ENCODE peak calls at places on chromosomes 13 and 19, in ten cellular contexts. C, K, U, R, N, O, E, Y, M and A are unnamed samples.

GRCh38 chr19:19637523-19638251 is 5.8 kb downstream of the GMIP start:
- DNase-seq in C (no peak), K (no peak), U (no peak), R (no peak), N (no peak), O (no peak), E (no peak), Y (no peak), M (no peak), A (no peak)

GRCh38 chr19:6564393-6564792 is 26.6 kb downstream of the CD70 start:
- DNase-seq in C (no peak), K (no peak), U (no peak), R (no peak), N (no peak), O (no peak), E (peak; percentile 20), Y (no peak), M (peak; percentile 11), A (no peak)

GRCh38 chr13:30806784-30807183 is 71.4 kb downstream of the ALOX5AP start:
- DNase-seq in C (no peak), K (no peak), U (no peak), R (no peak), N (no peak), O (no peak), E (peak; percentile 72), Y (no peak), M (peak; percentile 76), A (no peak)

GRCh38 chr13:105937451-105937850 is 598.0 kb downstream of the EFNB2 start:
- DNase-seq in C (no peak), K (peak; percentile 85), U (no peak), R (no peak), N (no peak), O (no peak), E (peak; percentile 20), Y (no peak), M (no peak), A (no peak)

GRCh38 chr19:49968279-49968922 is 7.4 kb upstream of the SIGLEC11 start:
- DNase-seq in C (no peak), K (no peak), U (no peak), R (no peak), N (no peak), O (no peak), E (no peak), Y (no peak), M (no peak), A (no peak)

GRCh38 chr13:72820156-72820897 is 38.4 kb downstream of the PIBF1 start:
- DNase-seq in C (peak; percentile 63), K (no peak), U (no peak), R (no peak), N (no peak), O (no peak), E (peak; percentile 33), Y (no peak), M (peak; percentile 63), A (peak; percentile 9)

GRCh38 chr13:76965759-76966421 is 17.6 kb downstream of the ACOD1 start:
- DNase-seq in C (no peak), K (peak; percentile 81), U (no peak), R (no peak), N (peak; percentile 61), O (no peak), E (peak; percentile 89), Y (peak; percentile 55), M (peak; percentile 78), A (peak; percentile 79)

GRCh38 chr19:53642381-53643099 is 10.7 kb downstream of the DPRX start:
- DNase-seq in C (no peak), K (no peak), U (no peak), R (no peak), N (no peak), O (no peak), E (no peak), Y (no peak), M (no peak), A (no peak)

GRCh38 chr19:5250127-5250659 is 90.4 kb downstream of the PTPRS start:
- DNase-seq in C (no peak), K (no peak), U (no peak), R (no peak), N (peak; percentile 72), O (no peak), E (no peak), Y (peak; percentile 75), M (no peak), A (no peak)

GRCh38 chr13:70568571-70568970 is 460.3 kb upstream of the KLHL1 start:
- DNase-seq in C (peak; percentile 54), K (peak; percentile 28), U (peak; percentile 19), R (no peak), N (no peak), O (no peak), E (peak; percentile 53), Y (no peak), M (peak; percentile 65), A (peak; percentile 11)

GRCh38 chr13:20667857-20668256 is 35.6 kb upstream of the IL17D start:
- DNase-seq in C (no peak), K (no peak), U (no peak), R (no peak), N (no peak), O (peak; percentile 5), E (no peak), Y (no peak), M (no peak), A (no peak)

GRCh38 chr19:35495107-35496064 is 5.1 kb upstream of the KRTDAP start:
- DNase-seq in C (peak; percentile 61), K (peak; percentile 77), U (peak; percentile 35), R (peak; percentile 64), N (peak; percentile 78), O (peak; percentile 65), E (peak; percentile 81), Y (peak; percentile 63), M (peak; percentile 47), A (no peak)

GRCh38 chr19:13169769-13170168 is 19.6 kb downstream of the IER2 start:
- DNase-seq in C (no peak), K (no peak), U (peak; percentile 91), R (peak; percentile 78), N (no peak), O (no peak), E (peak; percentile 22), Y (no peak), M (peak; percentile 23), A (no peak)

GRCh38 chr13:99657848-99658265 is 156.6 kb downstream of the TM9SF2 start:
- DNase-seq in C (no peak), K (no peak), U (no peak), R (no peak), N (peak; percentile 49), O (peak; percentile 39), E (peak; percentile 54), Y (peak; percentile 31), M (peak; percentile 54), A (no peak)

GRCh38 chr19:5829567-5830315 is 9.8 kb downstream of the FUT6 start:
- DNase-seq in C (no peak), K (no peak), U (no peak), R (no peak), N (no peak), O (no peak), E (no peak), Y (no peak), M (no peak), A (no peak)

GRCh38 chr13:91269237-91269636 is 78.2 kb upstream of the MIR17HG start:
- DNase-seq in C (no peak), K (no peak), U (no peak), R (no peak), N (no peak), O (no peak), E (no peak), Y (no peak), M (no peak), A (no peak)

GRCh38 chr13:97395437-97396136 is 38.4 kb upstream of the RAP2A start:
- DNase-seq in C (no peak), K (no peak), U (no peak), R (no peak), N (no peak), O (no peak), E (peak; percentile 40), Y (no peak), M (peak; percentile 19), A (no peak)

GRCh38 chr13:113209336-113209879 is at the start of gene CUL4A:
- DNase-seq in C (peak; percentile 58), K (peak; percentile 85), U (peak; percentile 31), R (peak; percentile 78), N (peak; percentile 86), O (no peak), E (peak; percentile 82), Y (peak; percentile 88), M (peak; percentile 70), A (no peak)

GRCh38 chr19:3136684-3137055 is 837 bp downstream of the GNA15 start:
- DNase-seq in C (no peak), K (no peak), U (no peak), R (no peak), N (no peak), O (no peak), E (no peak), Y (no peak), M (no peak), A (no peak)

GRCh38 chr19:28920269-28921066 is 292.5 kb downstream of the UQCRFS1 start:
- DNase-seq in C (peak; percentile 22), K (no peak), U (no peak), R (no peak), N (no peak), O (no peak), E (no peak), Y (no peak), M (no peak), A (no peak)

GRCh38 chr13:30715357-30715756 is 20.0 kb upstream of the ALOX5AP start:
- DNase-seq in C (no peak), K (no peak), U (no peak), R (no peak), N (no peak), O (no peak), E (no peak), Y (no peak), M (no peak), A (no peak)

GRCh38 chr13:110330491-110331001 is 23.5 kb downstream of the COL4A2 start:
- DNase-seq in C (no peak), K (no peak), U (no peak), R (no peak), N (no peak), O (no peak), E (peak; percentile 33), Y (no peak), M (peak; percentile 64), A (no peak)
- H3K4me3 ChIP-seq in C (no peak overlapping the region), K (no peak overlapping the region), U (no peak overlapping the region), R (peak overlapping the region; percentile 32), N (peak overlapping the region; percentile 19), O (no peak overlapping the region), E (no peak overlapping the region), Y (no peak overlapping the region), M (peak overlapping the region; percentile 24), A (no peak overlapping the region)

GRCh38 chr19:48734625-48735024 is 5.8 kb downstream of the RASIP1 start:
- DNase-seq in C (no peak), K (no peak), U (no peak), R (no peak), N (no peak), O (no peak), E (no peak), Y (no peak), M (no peak), A (no peak)
- H3K4me3 ChIP-seq in C (no peak overlapping the region), K (no peak overlapping the region), U (no peak overlapping the region), R (no peak overlapping the region), N (no peak overlapping the region), O (no peak overlapping the region), E (no peak overlapping the region), Y (no peak overlapping the region), M (no peak overlapping the region), A (no peak overlapping the region)

GRCh38 chr13:52848455-52849190 is at the start of gene PCDH8:
- DNase-seq in C (no peak), K (peak; percentile 94), U (no peak), R (no peak), N (no peak), O (no peak), E (peak; percentile 2), Y (no peak), M (no peak), A (no peak)
- H3K4me3 ChIP-seq in C (no peak within 1 kb of the TSS), K (peak within 1 kb of the TSS; percentile 79), U (no peak within 1 kb of the TSS), R (peak within 1 kb of the TSS; percentile 54), N (peak within 1 kb of the TSS; percentile 46), O (no peak within 1 kb of the TSS), E (peak within 1 kb of the TSS; percentile 31), Y (no peak within 1 kb of the TSS), M (no peak within 1 kb of the TSS), A (no peak within 1 kb of the TSS)

GRCh38 chr13:37868691-37869505 is 674 bp downstream of the TRPC4 start:
- DNase-seq in C (peak; percentile 41), K (no peak), U (no peak), R (no peak), N (no peak), O (no peak), E (peak; percentile 72), Y (no peak), M (peak; percentile 46), A (no peak)
- H3K4me3 ChIP-seq in C (peak overlapping the region; percentile 39), K (no peak overlapping the region), U (no peak overlapping the region), R (peak overlapping the region; percentile 64), N (peak overlapping the region; percentile 58), O (no peak overlapping the region), E (peak overlapping the region; percentile 44), Y (peak overlapping the region; percentile 73), M (peak overlapping the region; percentile 70), A (peak overlapping the region; percentile 65)